ENCODE peak calls at places on chromosomes 5 and 9, in ten cellular contexts. One of them, this sample, is unnamed.

GRCh38 chr5:168979140-168979539 is 321.8 kb downstream of the SLIT3 start:
- DNase-seq in OCI-LY7: no peak
- DNase-seq in HCT116: no peak
- DNase-seq in cardiac fibroblast: no peak
- DNase-seq in LNCaP clone FGC: no peak
- DNase-seq in breast epithelium: no peak
- DNase-seq in transverse colon: no peak
- DNase-seq in GM13977: no peak
- DNase-seq in tibial nerve: no peak
- DNase-seq in Peyer's patch: no peak
- DNase-seq in this sample: no peak

GRCh38 chr9:129442791-129443511 is 177.9 kb downstream of the C9orf50 start:
- DNase-seq in OCI-LY7: no peak
- DNase-seq in HCT116: no peak
- DNase-seq in cardiac fibroblast: no peak
- DNase-seq in LNCaP clone FGC: no peak
- DNase-seq in breast epithelium: no peak
- DNase-seq in transverse colon: peak; percentile 73
- DNase-seq in GM13977: no peak
- DNase-seq in tibial nerve: no peak
- DNase-seq in Peyer's patch: peak; percentile 86
- DNase-seq in this sample: peak; percentile 76

GRCh38 chr5:34656700-34657549 is 797 bp downstream of the RAI14 start:
- DNase-seq in OCI-LY7: no peak
- DNase-seq in HCT116: no peak
- DNase-seq in cardiac fibroblast: peak; percentile 39
- DNase-seq in LNCaP clone FGC: no peak
- DNase-seq in breast epithelium: peak; percentile 55
- DNase-seq in transverse colon: peak; percentile 13
- DNase-seq in GM13977: peak; percentile 45
- DNase-seq in tibial nerve: no peak
- DNase-seq in Peyer's patch: peak; percentile 54
- DNase-seq in this sample: peak; percentile 23

GRCh38 chr9:90140131-90140818 is 502.3 kb downstream of the DIRAS2 start:
- DNase-seq in OCI-LY7: no peak
- DNase-seq in HCT116: no peak
- DNase-seq in cardiac fibroblast: no peak
- DNase-seq in LNCaP clone FGC: no peak
- DNase-seq in breast epithelium: no peak
- DNase-seq in transverse colon: no peak
- DNase-seq in GM13977: no peak
- DNase-seq in tibial nerve: no peak
- DNase-seq in Peyer's patch: no peak
- DNase-seq in this sample: no peak

GRCh38 chr9:125425176-125425897 is 163.7 kb downstream of the GAPVD1 start:
- DNase-seq in OCI-LY7: no peak
- DNase-seq in HCT116: no peak
- DNase-seq in cardiac fibroblast: no peak
- DNase-seq in LNCaP clone FGC: no peak
- DNase-seq in breast epithelium: no peak
- DNase-seq in transverse colon: no peak
- DNase-seq in GM13977: no peak
- DNase-seq in tibial nerve: no peak
- DNase-seq in Peyer's patch: no peak
- DNase-seq in this sample: no peak

GRCh38 chr9:27572918-27573698 is at the start of gene C9orf72:
- DNase-seq in OCI-LY7: peak; percentile 80
- DNase-seq in HCT116: no peak
- DNase-seq in cardiac fibroblast: no peak
- DNase-seq in LNCaP clone FGC: no peak
- DNase-seq in breast epithelium: peak; percentile 73
- DNase-seq in transverse colon: peak; percentile 87
- DNase-seq in GM13977: peak; percentile 87
- DNase-seq in tibial nerve: peak; percentile 47
- DNase-seq in Peyer's patch: peak; percentile 95
- DNase-seq in this sample: peak; percentile 92

GRCh38 chr9:81183763-81184162 is 505.6 kb downstream of the TLE1 start:
- DNase-seq in OCI-LY7: no peak
- DNase-seq in HCT116: no peak
- DNase-seq in cardiac fibroblast: peak; percentile 25
- DNase-seq in LNCaP clone FGC: no peak
- DNase-seq in breast epithelium: no peak
- DNase-seq in transverse colon: no peak
- DNase-seq in GM13977: no peak
- DNase-seq in tibial nerve: no peak
- DNase-seq in Peyer's patch: no peak
- DNase-seq in this sample: no peak

GRCh38 chr9:7394007-7394774 is 405.4 kb downstream of the DMAC1 start:
- DNase-seq in OCI-LY7: no peak
- DNase-seq in HCT116: no peak
- DNase-seq in cardiac fibroblast: no peak
- DNase-seq in LNCaP clone FGC: no peak
- DNase-seq in breast epithelium: no peak
- DNase-seq in transverse colon: no peak
- DNase-seq in GM13977: no peak
- DNase-seq in tibial nerve: no peak
- DNase-seq in Peyer's patch: no peak
- DNase-seq in this sample: no peak

GRCh38 chr5:119365847-119366536 is 10.2 kb downstream of the TNFAIP8 start:
- DNase-seq in OCI-LY7: no peak
- DNase-seq in HCT116: no peak
- DNase-seq in cardiac fibroblast: peak; percentile 56
- DNase-seq in LNCaP clone FGC: no peak
- DNase-seq in breast epithelium: no peak
- DNase-seq in transverse colon: no peak
- DNase-seq in GM13977: no peak
- DNase-seq in tibial nerve: no peak
- DNase-seq in Peyer's patch: no peak
- DNase-seq in this sample: no peak

GRCh38 chr5:86337667-86338460 is 279.9 kb upstream of the COX7C start:
- DNase-seq in OCI-LY7: no peak
- DNase-seq in HCT116: no peak
- DNase-seq in cardiac fibroblast: no peak
- DNase-seq in LNCaP clone FGC: no peak
- DNase-seq in breast epithelium: no peak
- DNase-seq in transverse colon: no peak
- DNase-seq in GM13977: no peak
- DNase-seq in tibial nerve: no peak
- DNase-seq in Peyer's patch: no peak
- DNase-seq in this sample: no peak

GRCh38 chr5:134177197-134178171 is 734 bp upstream of the SKP1 start:
- DNase-seq in OCI-LY7: peak; percentile 85
- DNase-seq in HCT116: peak; percentile 60
- DNase-seq in cardiac fibroblast: peak; percentile 85
- DNase-seq in LNCaP clone FGC: no peak
- DNase-seq in breast epithelium: no peak
- DNase-seq in transverse colon: peak; percentile 89
- DNase-seq in GM13977: peak; percentile 12
- DNase-seq in tibial nerve: peak; percentile 55
- DNase-seq in Peyer's patch: peak; percentile 87
- DNase-seq in this sample: peak; percentile 88

GRCh38 chr9:116163293-116164055 is 9.9 kb downstream of the PAPPA start:
- DNase-seq in OCI-LY7: peak; percentile 2
- DNase-seq in HCT116: no peak
- DNase-seq in cardiac fibroblast: no peak
- DNase-seq in LNCaP clone FGC: no peak
- DNase-seq in breast epithelium: no peak
- DNase-seq in transverse colon: no peak
- DNase-seq in GM13977: no peak
- DNase-seq in tibial nerve: no peak
- DNase-seq in Peyer's patch: no peak
- DNase-seq in this sample: no peak

GRCh38 chr5:333945-334344 is 12.4 kb downstream of the AHRR start:
- DNase-seq in OCI-LY7: no peak
- DNase-seq in HCT116: no peak
- DNase-seq in cardiac fibroblast: no peak
- DNase-seq in LNCaP clone FGC: no peak
- DNase-seq in breast epithelium: no peak
- DNase-seq in transverse colon: no peak
- DNase-seq in GM13977: no peak
- DNase-seq in tibial nerve: no peak
- DNase-seq in Peyer's patch: no peak
- DNase-seq in this sample: no peak

GRCh38 chr9:120713257-120714087 is 798 bp downstream of the MEGF9 start:
- DNase-seq in OCI-LY7: no peak
- DNase-seq in HCT116: no peak
- DNase-seq in cardiac fibroblast: no peak
- DNase-seq in LNCaP clone FGC: no peak
- DNase-seq in breast epithelium: no peak
- DNase-seq in transverse colon: peak; percentile 29
- DNase-seq in GM13977: peak; percentile 42
- DNase-seq in tibial nerve: no peak
- DNase-seq in Peyer's patch: peak; percentile 63
- DNase-seq in this sample: peak; percentile 28

GRCh38 chr5:154714271-154714986 is 40.7 kb upstream of the LARP1 start:
- DNase-seq in OCI-LY7: no peak
- DNase-seq in HCT116: no peak
- DNase-seq in cardiac fibroblast: peak; percentile 17
- DNase-seq in LNCaP clone FGC: no peak
- DNase-seq in breast epithelium: no peak
- DNase-seq in transverse colon: peak; percentile 49
- DNase-seq in GM13977: no peak
- DNase-seq in tibial nerve: no peak
- DNase-seq in Peyer's patch: no peak
- DNase-seq in this sample: peak; percentile 37

GRCh38 chr9:79757906-79758669 is 186.3 kb downstream of the TLE4 start:
- DNase-seq in OCI-LY7: peak; percentile 5
- DNase-seq in HCT116: no peak
- DNase-seq in cardiac fibroblast: peak; percentile 35
- DNase-seq in LNCaP clone FGC: no peak
- DNase-seq in breast epithelium: no peak
- DNase-seq in transverse colon: no peak
- DNase-seq in GM13977: no peak
- DNase-seq in tibial nerve: no peak
- DNase-seq in Peyer's patch: no peak
- DNase-seq in this sample: no peak
- TF ChIP-seq CTCF in OCI-LY7: peak; percentile 70
- TF ChIP-seq CTCF in HCT116: no peak
- TF ChIP-seq CTCF in cardiac fibroblast: peak; percentile 45
- TF ChIP-seq CTCF in LNCaP clone FGC: peak; percentile 49
- TF ChIP-seq CTCF in breast epithelium: no peak
- TF ChIP-seq CTCF in transverse colon: peak; percentile 21
- TF ChIP-seq CTCF in GM13977: peak; percentile 33
- TF ChIP-seq CTCF in tibial nerve: no peak
- TF ChIP-seq CTCF in Peyer's patch: peak; percentile 49
- TF ChIP-seq CTCF in this sample: no peak

GRCh38 chr5:81530919-81531318 is 137.0 kb upstream of the ACOT12 start:
- DNase-seq in OCI-LY7: no peak
- DNase-seq in HCT116: no peak
- DNase-seq in cardiac fibroblast: no peak
- DNase-seq in LNCaP clone FGC: no peak
- DNase-seq in breast epithelium: no peak
- DNase-seq in transverse colon: no peak
- DNase-seq in GM13977: no peak
- DNase-seq in tibial nerve: no peak
- DNase-seq in Peyer's patch: no peak
- DNase-seq in this sample: no peak
- TF ChIP-seq CTCF in OCI-LY7: no peak
- TF ChIP-seq CTCF in HCT116: no peak
- TF ChIP-seq CTCF in cardiac fibroblast: no peak
- TF ChIP-seq CTCF in LNCaP clone FGC: no peak
- TF ChIP-seq CTCF in breast epithelium: no peak
- TF ChIP-seq CTCF in transverse colon: no peak
- TF ChIP-seq CTCF in GM13977: no peak
- TF ChIP-seq CTCF in tibial nerve: no peak
- TF ChIP-seq CTCF in Peyer's patch: no peak
- TF ChIP-seq CTCF in this sample: no peak

DNA sequence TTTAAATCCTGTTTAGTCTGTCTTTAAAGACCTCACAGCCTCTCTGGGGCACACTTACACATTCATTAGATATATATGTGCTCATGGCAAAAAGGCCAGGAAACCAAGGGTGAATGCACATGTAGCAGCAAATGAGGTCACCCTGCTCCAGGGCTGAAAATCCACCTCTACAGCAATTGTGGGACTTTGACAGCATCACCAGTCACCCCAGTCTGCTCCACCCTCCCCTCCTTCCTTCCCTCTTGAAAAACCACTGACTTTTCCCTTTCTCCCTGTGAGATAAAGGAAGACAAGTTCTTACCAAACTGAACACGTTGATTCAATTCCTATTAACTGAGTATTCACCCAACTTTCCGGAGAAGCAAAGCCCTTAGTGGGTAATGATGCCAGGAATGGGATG is 15.2 kb upstream of the SH3RF2 start:
- DNase-seq in OCI-LY7: no peak
- DNase-seq in HCT116: no peak
- DNase-seq in cardiac fibroblast: peak; percentile 24
- DNase-seq in LNCaP clone FGC: no peak
- DNase-seq in breast epithelium: no peak
- DNase-seq in transverse colon: no peak
- DNase-seq in GM13977: no peak
- DNase-seq in tibial nerve: no peak
- DNase-seq in Peyer's patch: no peak
- DNase-seq in this sample: no peak
- TF ChIP-seq CTCF in OCI-LY7: no peak
- TF ChIP-seq CTCF in HCT116: no peak
- TF ChIP-seq CTCF in cardiac fibroblast: no peak
- TF ChIP-seq CTCF in LNCaP clone FGC: no peak
- TF ChIP-seq CTCF in breast epithelium: no peak
- TF ChIP-seq CTCF in transverse colon: no peak
- TF ChIP-seq CTCF in GM13977: no peak
- TF ChIP-seq CTCF in tibial nerve: no peak
- TF ChIP-seq CTCF in Peyer's patch: no peak
- TF ChIP-seq CTCF in this sample: no peak

DNA sequence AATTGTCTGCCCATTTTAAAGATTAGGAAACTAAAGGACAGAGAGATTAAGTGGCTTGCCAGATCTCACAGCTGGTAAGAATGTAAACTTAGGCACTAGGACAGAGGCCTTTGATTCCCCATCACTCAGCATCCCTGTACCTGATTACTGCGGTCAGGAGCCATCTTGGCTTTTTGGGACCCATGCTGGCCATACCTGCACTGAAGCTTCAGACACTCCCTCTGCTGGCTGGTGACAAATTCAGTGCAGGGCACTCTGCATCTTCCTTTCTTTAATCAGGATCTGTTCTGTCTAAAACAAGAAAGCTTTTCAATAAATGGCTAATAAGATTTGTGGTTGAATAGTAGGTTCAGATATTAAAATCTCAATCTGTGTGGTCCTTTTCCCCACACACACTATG is 215.5 kb upstream of the RORB start:
- DNase-seq in OCI-LY7: peak; percentile 0
- DNase-seq in HCT116: no peak
- DNase-seq in cardiac fibroblast: no peak
- DNase-seq in LNCaP clone FGC: no peak
- DNase-seq in breast epithelium: no peak
- DNase-seq in transverse colon: no peak
- DNase-seq in GM13977: no peak
- DNase-seq in tibial nerve: no peak
- DNase-seq in Peyer's patch: no peak
- DNase-seq in this sample: no peak
- TF ChIP-seq CTCF in OCI-LY7: peak; percentile 50
- TF ChIP-seq CTCF in HCT116: peak; percentile 34
- TF ChIP-seq CTCF in cardiac fibroblast: no peak
- TF ChIP-seq CTCF in LNCaP clone FGC: peak; percentile 49
- TF ChIP-seq CTCF in breast epithelium: no peak
- TF ChIP-seq CTCF in transverse colon: no peak
- TF ChIP-seq CTCF in GM13977: peak; percentile 33
- TF ChIP-seq CTCF in tibial nerve: no peak
- TF ChIP-seq CTCF in Peyer's patch: no peak
- TF ChIP-seq CTCF in this sample: no peak